ENCODE peak calls at places on chromosomes 13 and 19, in six cellular contexts. I is IMR-90, S is mesenchymal stem cell, Z is H1, L is neuronal stem cell, A is trophoblast cell. P is an unnamed sample.

GRCh38 chr13:81957121-81957520 is 1616.2 kb upstream of the SPRY2 start:
- DNase-seq in I (no peak), S (no peak), Z (no peak), L (no peak), A (no peak), P (peak; percentile 45)

GRCh38 chr13:91359566-91359965 is 12.1 kb downstream of the MIR17HG start:
- DNase-seq in I (no peak), S (no peak), Z (no peak), L (no peak), A (no peak), P (no peak)

GRCh38 chr13:25095862-25096453 is at the start of gene PABPC3:
- DNase-seq in I (no peak), S (no peak), Z (no peak), L (no peak), A (peak; percentile 19), P (no peak)

GRCh38 chr19:33622505-33622808 is 704 bp downstream of the CHST8 start:
- DNase-seq in I (no peak), S (no peak), Z (no peak), L (peak; percentile 23), A (peak; percentile 10), P (no peak)

GRCh38 chr19:47124937-47125668 is 5.5 kb upstream of the SAE1 start:
- DNase-seq in I (peak; percentile 78), S (peak; percentile 82), Z (no peak), L (peak; percentile 76), A (peak; percentile 94), P (peak; percentile 69)

GRCh38 chr13:33633701-33634525 is 184.0 kb upstream of the RFC3 start:
- DNase-seq in I (peak; percentile 40), S (peak; percentile 29), Z (no peak), L (no peak), A (peak; percentile 58), P (no peak)

GRCh38 chr13:32454886-32455593 is 27.1 kb upstream of the N4BP2L1 start:
- DNase-seq in I (no peak), S (no peak), Z (no peak), L (no peak), A (no peak), P (no peak)

GRCh38 chr13:33487575-33488243 is 202.2 kb upstream of the STARD13 start:
- DNase-seq in I (peak; percentile 65), S (peak; percentile 56), Z (no peak), L (no peak), A (peak; percentile 60), P (peak; percentile 27)

GRCh38 chr13:48969685-48970084 is 6.0 kb upstream of the FNDC3A start:
- DNase-seq in I (no peak), S (no peak), Z (no peak), L (no peak), A (no peak), P (no peak)

GRCh38 chr13:30618186-30618937 is 642 bp downstream of the USPL1 start:
- DNase-seq in I (no peak), S (peak; percentile 41), Z (no peak), L (peak; percentile 18), A (peak; percentile 31), P (no peak)

GRCh38 chr13:79098603-79099002 is 307.5 kb downstream of the RBM26 start:
- DNase-seq in I (no peak), S (no peak), Z (no peak), L (no peak), A (no peak), P (no peak)

GRCh38 chr13:35470671-35471465 is 5.6 kb downstream of the MAB21L1 start:
- DNase-seq in I (peak; percentile 2), S (peak; percentile 11), Z (no peak), L (peak; percentile 71), A (no peak), P (peak; percentile 75)

GRCh38 chr19:35938282-35939224 is 2.4 kb downstream of the LRFN3 start:
- DNase-seq in I (no peak), S (no peak), Z (no peak), L (no peak), A (no peak), P (no peak)

GRCh38 chr19:20287070-20287469 is 120.1 kb downstream of the ZNF486 start:
- DNase-seq in I (no peak), S (no peak), Z (no peak), L (no peak), A (no peak), P (no peak)

GRCh38 chr13:35866801-35867200 is 264.4 kb downstream of the DCLK1 start:
- DNase-seq in I (no peak), S (no peak), Z (no peak), L (no peak), A (no peak), P (no peak)

GRCh38 chr19:32311371-32311770 is 34.0 kb upstream of the ZNF507 start:
- DNase-seq in I (no peak), S (no peak), Z (no peak), L (no peak), A (no peak), P (no peak)

GRCh38 chr13:79463604-79464003 is 17.4 kb upstream of the NDFIP2 start:
- DNase-seq in I (no peak), S (no peak), Z (no peak), L (no peak), A (no peak), P (no peak)

GRCh38 chr19:55882626-55883025 is 46.3 kb downstream of the NLRP4 start:
- DNase-seq in I (no peak), S (no peak), Z (no peak), L (no peak), A (no peak), P (no peak)

GRCh38 chr19:18856385-18857126 is 24.8 kb downstream of the UPF1 start:
- DNase-seq in I (no peak), S (no peak), Z (no peak), L (no peak), A (no peak), P (no peak)

GRCh38 chr13:113879506-113880360 is 15.9 kb upstream of the GAS6 start:
- DNase-seq in I (no peak), S (no peak), Z (no peak), L (no peak), A (no peak), P (no peak)

GRCh38 chr13:113129921-113130750 is 7.5 kb downstream of the F10 start:
- DNase-seq in I (no peak), S (no peak), Z (no peak), L (no peak), A (peak; percentile 20), P (peak; percentile 37)

GRCh38 chr13:48585456-48585840 is 52.6 kb upstream of the RCBTB2 start:
- DNase-seq in I (no peak), S (no peak), Z (no peak), L (peak; percentile 43), A (peak; percentile 85), P (no peak)

GRCh38 chr13:45518525-45519235 is 53.9 kb downstream of the COG3 start:
- DNase-seq in I (peak; percentile 90), S (peak; percentile 31), Z (no peak), L (no peak), A (peak; percentile 81), P (no peak)

GRCh38 chr19:41192574-41193419 is at the start of gene CYP2S1:
- DNase-seq in I (peak; percentile 22), S (peak; percentile 52), Z (no peak), L (no peak), A (peak; percentile 35), P (peak; percentile 78)

GRCh38 chr13:51806571-51806970 is 2.6 kb upstream of the DHRS12 start:
- DNase-seq in I (peak; percentile 34), S (peak; percentile 50), Z (no peak), L (no peak), A (no peak), P (no peak)

GRCh38 chr19:14814982-14815381 is 20.0 kb downstream of the OR7A5 start:
- DNase-seq in I (no peak), S (no peak), Z (no peak), L (no peak), A (peak; percentile 41), P (no peak)
- H4K91ac ChIP-seq in I (no peak overlapping the region), S (no peak overlapping the region), Z (no peak overlapping the region), L (no peak overlapping the region), A (no peak overlapping the region), P (no peak overlapping the region)

GRCh38 chr19:12723383-12723642 is 419 bp downstream of the TNPO2 start:
- DNase-seq in I (peak; percentile 12), S (no peak), Z (no peak), L (no peak), A (no peak), P (no peak)

GRCh38 chr19:12721656-12722565 is 1.8 kb downstream of the TNPO2 start:
- DNase-seq in I (peak; percentile 74), S (peak; percentile 88), Z (peak; percentile 66), L (peak; percentile 80), A (peak; percentile 11), P (peak; percentile 89)

GRCh38 chr19:12722566-12723382 is 958 bp downstream of the TNPO2 start:
- DNase-seq in I (peak; percentile 99), S (peak; percentile 99), Z (peak; percentile 91), L (peak; percentile 99), A (peak; percentile 100), P (peak; percentile 97)

GRCh38 chr19:12720851-12721655 is 2.7 kb downstream of the TNPO2 start:
- DNase-seq in I (no peak), S (peak; percentile 29), Z (no peak), L (no peak), A (no peak), P (no peak)

GRCh38 chr19:12723643-12724426 is at the start of gene TNPO2:
- DNase-seq in I (peak; percentile 62), S (peak; percentile 78), Z (peak; percentile 71), L (peak; percentile 76), A (peak; percentile 54), P (peak; percentile 87)
- H4K91ac ChIP-seq in I (peak within 1 kb of the TSS; percentile 75), S (no peak within 1 kb of the TSS), Z (peak within 1 kb of the TSS; percentile 78), L (no peak within 1 kb of the TSS), A (peak within 1 kb of the TSS; percentile 68), P (no peak within 1 kb of the TSS)

DNA sequence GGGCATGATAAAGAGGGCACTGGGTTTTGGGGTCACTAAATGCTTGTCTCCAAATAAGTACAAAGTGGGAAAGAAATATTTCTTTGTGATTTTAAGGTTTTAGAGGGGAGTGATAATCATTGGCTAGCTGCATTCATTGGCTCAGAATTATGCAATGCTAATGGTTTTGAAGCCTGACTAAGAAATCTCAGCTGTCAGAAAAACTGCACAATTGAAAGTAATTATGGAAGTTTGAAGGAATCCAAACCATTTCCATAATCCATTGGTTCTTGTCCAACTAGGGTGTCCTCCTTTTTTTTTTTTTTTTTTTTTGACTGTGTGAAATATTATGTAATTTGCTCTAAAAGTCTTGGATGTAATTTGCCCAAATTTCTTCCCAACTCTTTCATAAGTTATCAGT is 88.3 kb upstream of the ARGLU1 start:
- DNase-seq in I (no peak), S (no peak), Z (no peak), L (no peak), A (peak; percentile 47), P (no peak)
- H4K91ac ChIP-seq in I (no peak overlapping the region), S (no peak overlapping the region), Z (no peak overlapping the region), L (no peak overlapping the region), A (no peak overlapping the region), P (no peak overlapping the region)

GRCh38 chr13:110346661-110347067 is 39.6 kb downstream of the COL4A2 start:
- DNase-seq in I (no peak), S (no peak), Z (no peak), L (no peak), A (peak; percentile 74), P (no peak)

GRCh38 chr13:110347088-110347487 is 40.0 kb downstream of the COL4A2 start:
- DNase-seq in I (no peak), S (no peak), Z (no peak), L (no peak), A (no peak), P (no peak)

GRCh38 chr13:110344320-110344719 is 37.2 kb downstream of the COL4A2 start:
- DNase-seq in I (no peak), S (no peak), Z (no peak), L (no peak), A (no peak), P (no peak)

GRCh38 chr13:110345701-110346100 is 38.6 kb downstream of the COL4A2 start:
- DNase-seq in I (no peak), S (no peak), Z (no peak), L (no peak), A (no peak), P (no peak)

GRCh38 chr13:110345266-110345665 is 38.2 kb downstream of the COL4A2 start:
- DNase-seq in I (no peak), S (no peak), Z (no peak), L (no peak), A (no peak), P (no peak)
- H4K91ac ChIP-seq in I (no peak overlapping the region), S (no peak overlapping the region), Z (no peak overlapping the region), L (no peak overlapping the region), A (no peak overlapping the region), P (no peak overlapping the region)

P was measured in H9.